ENCODE peak calls at places on chromosomes 11 and 22, in four cellular contexts. B, X, I and O are unnamed samples. For H3K4me1, the result is how much of the 10 kb centered on the place peaks cover.

GRCh38 chr11:8206251-8207079 is 37.6 kb upstream of the RIC3 start:
- DNase-seq in B (no peak), X (no peak), I (peak), O (no peak)

GRCh38 chr11:128859563-128860441 is 7.3 kb downstream of the KCNJ1 start:
- DNase-seq in B (no peak), X (peak), I (peak), O (peak)

GRCh38 chr11:19777032-19777341 is 64.3 kb downstream of the NAV2 start:
- DNase-seq in B (no peak), X (no peak), I (no peak), O (peak)

GRCh38 chr11:57763568-57763967 is 2.0 kb downstream of the CTNND1 start:
- DNase-seq in B (no peak), X (no peak), I (peak), O (no peak)

GRCh38 chr11:134393638-134394037 is 18.4 kb downstream of the B3GAT1 start:
- DNase-seq in B (no peak), X (no peak), I (peak), O (no peak)

GRCh38 chr11:28058333-28058732 is 49.6 kb downstream of the KIF18A start:
- DNase-seq in B (no peak), X (no peak), I (peak), O (no peak)

GRCh38 chr11:45664376-45665205 is 831 bp downstream of the CHST1 start:
- DNase-seq in B (no peak), X (no peak), I (peak), O (peak)

GRCh38 chr22:27620367-27621154 is 181.0 kb downstream of the MN1 start:
- DNase-seq in B (peak), X (no peak), I (no peak), O (no peak)

GRCh38 chr11:41053894-41054293 is 405.6 kb downstream of the LRRC4C start:
- DNase-seq in B (no peak), X (no peak), I (no peak), O (no peak)

GRCh38 chr22:47355776-47356432 is 593.5 kb downstream of the TBC1D22A start:
- DNase-seq in B (no peak), X (no peak), I (no peak), O (peak)

GRCh38 chr22:21926728-21927127 is 25.9 kb downstream of the PPM1F start:
- DNase-seq in B (no peak), X (no peak), I (no peak), O (no peak)

GRCh38 chr22:48706934-48707748 is 1120.5 kb downstream of the BRD1 start:
- DNase-seq in B (no peak), X (no peak), I (no peak), O (no peak)

GRCh38 chr11:111357150-111358037 is 21.7 kb downstream of the POU2AF1 start:
- DNase-seq in B (no peak), X (no peak), I (no peak), O (no peak)

GRCh38 chr22:42717197-42717967 is 3.3 kb downstream of the A4GALT start:
- DNase-seq in B (no peak), X (no peak), I (peak), O (no peak)

GRCh38 chr11:102346456-102346747 is 612 bp upstream of the BIRC2 start:
- DNase-seq in B (no peak), X (no peak), I (no peak), O (no peak)

GRCh38 chr11:61694971-61695706 is 14.9 kb downstream of the DAGLA start:
- DNase-seq in B (no peak), X (no peak), I (peak), O (no peak)

GRCh38 chr22:42862045-42862734 is 5.1 kb upstream of the ARFGAP3 start:
- DNase-seq in B (no peak), X (no peak), I (no peak), O (no peak)

GRCh38 chr22:35892192-35892591 is 136.4 kb downstream of the RBFOX2 start:
- DNase-seq in B (no peak), X (no peak), I (no peak), O (no peak)

GRCh38 chr11:122287401-122287800 is 171.4 kb upstream of the BLID start:
- DNase-seq in B (no peak), X (no peak), I (no peak), O (no peak)

GRCh38 chr11:16925495-16926065 is 88.6 kb downstream of the PLEKHA7 start:
- DNase-seq in B (no peak), X (peak), I (peak), O (peak)

GRCh38 chr11:21133722-21134121 is 464.3 kb downstream of the NELL1 start:
- DNase-seq in B (no peak), X (no peak), I (no peak), O (no peak)

GRCh38 chr11:112784323-112785073 is 176.7 kb upstream of the NCAM1 start:
- DNase-seq in B (peak), X (peak), I (peak), O (peak)

GRCh38 chr11:9263840-9264380 is 1.2 kb downstream of the DENND5A start:
- DNase-seq in B (no peak), X (no peak), I (no peak), O (no peak)

GRCh38 chr11:64303109-64304031 is 2.0 kb upstream of the ESRRA start:
- DNase-seq in B (no peak), X (no peak), I (no peak), O (no peak)

GRCh38 chr22:24417901-24418641 is 9.3 kb upstream of the ADORA2A start:
- DNase-seq in B (no peak), X (peak), I (no peak), O (no peak)

GRCh38 chr11:17798253-17798652 is 63.7 kb downstream of the KCNC1 start:
- DNase-seq in B (no peak), X (no peak), I (no peak), O (no peak)

GRCh38 chr11:40188848-40189247 is 1270.6 kb downstream of the LRRC4C start:
- DNase-seq in B (no peak), X (no peak), I (no peak), O (no peak)

GRCh38 chr11:130633466-130633865 is 185.0 kb downstream of the ADAMTS15 start:
- DNase-seq in B (no peak), X (no peak), I (no peak), O (no peak)

GRCh38 chr22:49958961-49959781 is 1.4 kb upstream of the PIM3 start:
- DNase-seq in B (no peak), X (peak), I (no peak), O (no peak)
- H3K4me1 ChIP-seq in B (under half), X (under half), I (under half), O (half or more)

GRCh38 chr11:60633645-60634044 is 65.8 kb upstream of the MS4A8 start:
- DNase-seq in B (no peak), X (no peak), I (no peak), O (no peak)
- H3K4me1 ChIP-seq in B (under half), X (under half), I (under half), O (under half)

GRCh38 chr11:1303973-1304372 is 5.5 kb downstream of the TOLLIP start:
- DNase-seq in B (no peak), X (peak), I (no peak), O (peak)

GRCh38 chr11:1302041-1302460 is 7.4 kb downstream of the TOLLIP start:
- DNase-seq in B (no peak), X (no peak), I (no peak), O (no peak)

GRCh38 chr11:1304376-1304775 is 5.1 kb downstream of the TOLLIP start:
- DNase-seq in B (no peak), X (no peak), I (no peak), O (peak)

GRCh38 chr11:1302461-1303073 is 6.9 kb downstream of the TOLLIP start:
- DNase-seq in B (no peak), X (no peak), I (no peak), O (peak)

GRCh38 chr11:1303196-1303821 is 6.1 kb downstream of the TOLLIP start:
- DNase-seq in B (no peak), X (no peak), I (peak), O (peak)
- H3K4me1 ChIP-seq in B (under half), X (under half), I (under half), O (half or more)

GRCh38 chr11:66081505-66081904 is 11.4 kb downstream of the PACS1 start:
- DNase-seq in B (peak), X (peak), I (no peak), O (peak)

GRCh38 chr11:66085071-66085470 is 15.0 kb downstream of the PACS1 start:
- DNase-seq in B (no peak), X (no peak), I (no peak), O (no peak)

GRCh38 chr11:66076561-66076960 is 6.5 kb downstream of the PACS1 start:
- DNase-seq in B (peak), X (no peak), I (no peak), O (no peak)

GRCh38 chr11:66082936-66083698 is 13.0 kb downstream of the PACS1 start:
- DNase-seq in B (peak), X (no peak), I (no peak), O (no peak)

GRCh38 chr11:66080055-66080817 is 10.2 kb downstream of the PACS1 start:
- DNase-seq in B (peak), X (no peak), I (no peak), O (peak)
- H3K4me1 ChIP-seq in B (half or more), X (under half), I (under half), O (under half)